ENCODE peak calls at places on chromosomes 7 and 10, in five cellular contexts. V is stimulated activated CD8-positive, alpha-beta memory T cell treated with anti-CD3 and anti-CD28 coated beads, Interleukin-15, amount 100 ng/mL, for 4 hours; P is NCI-H510A; N is IMR-90; F is H54. S is an unnamed sample.

GRCh38 chr10:103614511-103615158 is 121.1 kb downstream of the NEURL1 start:
- DNase-seq in V (no peak), P (no peak), N (no peak), F (no peak), S (no peak)

GRCh38 chr7:94403546-94403945 is 8.9 kb downstream of the COL1A2 start:
- DNase-seq in V (no peak), P (no peak), N (no peak), F (no peak), S (no peak)

GRCh38 chr10:125149278-125150047 is 10.9 kb downstream of the CTBP2 start:
- DNase-seq in V (no peak), P (peak), N (peak), F (peak), S (peak)

GRCh38 chr7:31462636-31463035 is 51.3 kb upstream of the ITPRID1 start:
- DNase-seq in V (no peak), P (no peak), N (no peak), F (no peak), S (no peak)

GRCh38 chr10:73228247-73228646 is 18.8 kb downstream of the DNAJC9 start:
- DNase-seq in V (no peak), P (no peak), N (peak), F (no peak), S (no peak)

GRCh38 chr7:85172530-85172941 is 14.3 kb downstream of the SEMA3D start:
- DNase-seq in V (no peak), P (no peak), N (peak), F (no peak), S (peak)

GRCh38 chr10:86287966-86288579 is 78.5 kb downstream of the GRID1 start:
- DNase-seq in V (no peak), P (no peak), N (no peak), F (no peak), S (peak)

GRCh38 chr10:125026974-125027735 is 85.2 kb downstream of the ZRANB1 start:
- DNase-seq in V (no peak), P (no peak), N (no peak), F (no peak), S (no peak)

GRCh38 chr7:19079066-19079465 is 38.4 kb downstream of the TWIST1 start:
- DNase-seq in V (no peak), P (no peak), N (peak), F (no peak), S (no peak)

GRCh38 chr7:130134726-130135125 is 64.4 kb downstream of the KLHDC10 start:
- DNase-seq in V (no peak), P (no peak), N (no peak), F (no peak), S (no peak)

GRCh38 chr7:109343662-109344061 is 774.0 kb downstream of the DNAJB9 start:
- DNase-seq in V (no peak), P (no peak), N (no peak), F (no peak), S (no peak)

GRCh38 chr7:115630049-115630448 is 400.5 kb downstream of the TFEC start:
- DNase-seq in V (no peak), P (no peak), N (no peak), F (no peak), S (no peak)

GRCh38 chr10:129483427-129484010 is 16.5 kb downstream of the MGMT start:
- DNase-seq in V (no peak), P (no peak), N (no peak), F (no peak), S (no peak)

GRCh38 chr10:3622845-3623621 is 162.0 kb downstream of the KLF6 start:
- DNase-seq in V (no peak), P (no peak), N (peak), F (no peak), S (no peak)

GRCh38 chr7:18265611-18266281 is 229.8 kb upstream of the HDAC9 start:
- DNase-seq in V (no peak), P (no peak), N (no peak), F (no peak), S (no peak)

GRCh38 chr10:122308487-122309141 is 37.5 kb downstream of the BTBD16 start:
- DNase-seq in V (no peak), P (no peak), N (no peak), F (no peak), S (no peak)

GRCh38 chr10:73506074-73506473 is 10.2 kb upstream of the PPP3CB start:
- DNase-seq in V (no peak), P (no peak), N (no peak), F (no peak), S (no peak)

GRCh38 chr7:78642751-78643150 is 810.7 kb downstream of the MAGI2 start:
- DNase-seq in V (no peak), P (no peak), N (no peak), F (no peak), S (no peak)

GRCh38 chr10:28676968-28677888 is at the start of gene BAMBI:
- DNase-seq in V (peak), P (peak), N (peak), F (peak), S (peak)

GRCh38 chr10:31157125-31157983 is 125.7 kb upstream of the ZNF438 start:
- DNase-seq in V (no peak), P (no peak), N (peak), F (no peak), S (no peak)

GRCh38 chr10:28125701-28126100 is 126.8 kb upstream of the ODAD2 start:
- DNase-seq in V (no peak), P (no peak), N (peak), F (no peak), S (no peak)

GRCh38 chr7:106346167-106346677 is 61.4 kb upstream of the NAMPT start:
- DNase-seq in V (no peak), P (no peak), N (no peak), F (no peak), S (no peak)

GRCh38 chr10:7410306-7410799 is 481 bp downstream of the SFMBT2 start:
- DNase-seq in V (no peak), P (no peak), N (peak), F (peak), S (peak)

GRCh38 chr7:3592438-3593134 is 291.5 kb downstream of the SDK1 start:
- DNase-seq in V (no peak), P (no peak), N (peak), F (no peak), S (no peak)

GRCh38 chr7:130292682-130293257 is at the start of gene CPA4:
- DNase-seq in V (no peak), P (no peak), N (peak), F (peak), S (no peak)

GRCh38 chr10:110129490-110129889 is 77.9 kb upstream of the MXI1 start:
- DNase-seq in V (no peak), P (no peak), N (no peak), F (no peak), S (no peak)

GRCh38 chr10:62689712-62690111 is 114.8 kb upstream of the ADO start:
- DNase-seq in V (no peak), P (no peak), N (no peak), F (no peak), S (no peak)

GRCh38 chr10:80136134-80136571 is 3.6 kb downstream of the PLAC9 start:
- DNase-seq in V (no peak), P (no peak), N (peak), F (peak), S (peak)

GRCh38 chr10:79071535-79071923 is 2.8 kb downstream of the ZMIZ1 start:
- DNase-seq in V (no peak), P (no peak), N (no peak), F (no peak), S (no peak)

GRCh38 chr7:138981332-138982203 is at the start of gene KIAA1549:
- DNase-seq in V (peak), P (peak), N (peak), F (peak), S (no peak)

GRCh38 chr7:128099204-128099671 is 68.0 kb upstream of the LRRC4 start:
- DNase-seq in V (no peak), P (no peak), N (peak), F (no peak), S (no peak)

GRCh38 chr7:114087674-114088539 is 169.1 kb upstream of the PPP1R3A start:
- DNase-seq in V (no peak), P (peak), N (no peak), F (no peak), S (no peak)

GRCh38 chr7:121901026-121901425 is 28.1 kb downstream of the PTPRZ1 start:
- DNase-seq in V (no peak), P (no peak), N (no peak), F (no peak), S (no peak)

GRCh38 chr10:80522756-80523363 is 14.8 kb upstream of the SH2D4B start:
- DNase-seq in V (no peak), P (no peak), N (no peak), F (no peak), S (no peak)

S was measured in ureter.